ENCODE peak calls at places on chromosomes 11 and 22, in nine cellular contexts. One of them, this sample, is unnamed.
A peak's percentile ranks its signal among the peaks of the same experiment; 100 is the strongest.

GRCh38 chr11:64859542-64860414 is 15.3 kb upstream of the CDC42BPG start:
- DNase-seq in iris pigment epithelial cell: no peak
- DNase-seq in iPS-NIHi11: no peak
- DNase-seq in central memory CD4-positive, alpha-beta T cell: peak; percentile 81
- DNase-seq in GM03348: no peak
- DNase-seq in GM12865: peak; percentile 98
- DNase-seq in stimulated activated CD4-positive, alpha-beta T cell treated with anti-CD3 and anti-CD28 coated beads, Interleukin-2, amount 100 ng/mL, for 48 hours: no peak
- DNase-seq in HEK293T: no peak
- DNase-seq in naive thymus-derived CD4-positive, alpha-beta T cell: no peak
- DNase-seq in this sample: no peak

GRCh38 chr22:23269441-23270211 is 89.3 kb downstream of the BCR start:
- DNase-seq in GM03348: no peak
- DNase-seq in iris pigment epithelial cell: no peak
- DNase-seq in HEK293T: no peak
- DNase-seq in GM12865: peak; percentile 50
- DNase-seq in iPS-NIHi11: peak; percentile 72
- DNase-seq in stimulated activated CD4-positive, alpha-beta T cell treated with anti-CD3 and anti-CD28 coated beads, Interleukin-2, amount 100 ng/mL, for 48 hours: no peak
- DNase-seq in naive thymus-derived CD4-positive, alpha-beta T cell: no peak
- DNase-seq in central memory CD4-positive, alpha-beta T cell: no peak
- DNase-seq in this sample: no peak

GRCh38 chr11:34145847-34146381 is 40.5 kb downstream of the NAT10 start:
- DNase-seq in central memory CD4-positive, alpha-beta T cell: no peak
- DNase-seq in HEK293T: no peak
- DNase-seq in iris pigment epithelial cell: no peak
- DNase-seq in stimulated activated CD4-positive, alpha-beta T cell treated with anti-CD3 and anti-CD28 coated beads, Interleukin-2, amount 100 ng/mL, for 48 hours: no peak
- DNase-seq in naive thymus-derived CD4-positive, alpha-beta T cell: no peak
- DNase-seq in GM03348: no peak
- DNase-seq in GM12865: peak; percentile 52
- DNase-seq in iPS-NIHi11: no peak
- DNase-seq in this sample: no peak

GRCh38 chr11:124518900-124519541 is 24.4 kb downstream of the OR8B12 start:
- DNase-seq in stimulated activated CD4-positive, alpha-beta T cell treated with anti-CD3 and anti-CD28 coated beads, Interleukin-2, amount 100 ng/mL, for 48 hours: no peak
- DNase-seq in iPS-NIHi11: no peak
- DNase-seq in GM03348: no peak
- DNase-seq in naive thymus-derived CD4-positive, alpha-beta T cell: no peak
- DNase-seq in GM12865: peak; percentile 20
- DNase-seq in HEK293T: no peak
- DNase-seq in central memory CD4-positive, alpha-beta T cell: no peak
- DNase-seq in iris pigment epithelial cell: peak; percentile 44
- DNase-seq in this sample: no peak

GRCh38 chr11:8802263-8802662 is 108.7 kb upstream of the AKIP1 start:
- DNase-seq in naive thymus-derived CD4-positive, alpha-beta T cell: no peak
- DNase-seq in GM03348: no peak
- DNase-seq in stimulated activated CD4-positive, alpha-beta T cell treated with anti-CD3 and anti-CD28 coated beads, Interleukin-2, amount 100 ng/mL, for 48 hours: no peak
- DNase-seq in central memory CD4-positive, alpha-beta T cell: no peak
- DNase-seq in iris pigment epithelial cell: no peak
- DNase-seq in GM12865: no peak
- DNase-seq in iPS-NIHi11: no peak
- DNase-seq in HEK293T: no peak
- DNase-seq in this sample: no peak

GRCh38 chr11:133894956-133895549 is 49.7 kb upstream of the SPATA19 start:
- DNase-seq in HEK293T: no peak
- DNase-seq in naive thymus-derived CD4-positive, alpha-beta T cell: no peak
- DNase-seq in stimulated activated CD4-positive, alpha-beta T cell treated with anti-CD3 and anti-CD28 coated beads, Interleukin-2, amount 100 ng/mL, for 48 hours: no peak
- DNase-seq in GM03348: no peak
- DNase-seq in central memory CD4-positive, alpha-beta T cell: no peak
- DNase-seq in iPS-NIHi11: peak; percentile 60
- DNase-seq in iris pigment epithelial cell: no peak
- DNase-seq in GM12865: peak; percentile 45
- DNase-seq in this sample: no peak

GRCh38 chr11:20010106-20010860 is 150.0 kb downstream of the DBX1 start:
- DNase-seq in iPS-NIHi11: no peak
- DNase-seq in stimulated activated CD4-positive, alpha-beta T cell treated with anti-CD3 and anti-CD28 coated beads, Interleukin-2, amount 100 ng/mL, for 48 hours: no peak
- DNase-seq in iris pigment epithelial cell: no peak
- DNase-seq in GM03348: no peak
- DNase-seq in HEK293T: no peak
- DNase-seq in naive thymus-derived CD4-positive, alpha-beta T cell: no peak
- DNase-seq in GM12865: no peak
- DNase-seq in central memory CD4-positive, alpha-beta T cell: no peak
- DNase-seq in this sample: no peak

GRCh38 chr11:288328-289144 is at the start of gene PGGHG:
- DNase-seq in GM12865: peak; percentile 75
- DNase-seq in stimulated activated CD4-positive, alpha-beta T cell treated with anti-CD3 and anti-CD28 coated beads, Interleukin-2, amount 100 ng/mL, for 48 hours: no peak
- DNase-seq in GM03348: peak; percentile 97
- DNase-seq in naive thymus-derived CD4-positive, alpha-beta T cell: peak; percentile 49
- DNase-seq in HEK293T: peak; percentile 88
- DNase-seq in iPS-NIHi11: peak; percentile 95
- DNase-seq in iris pigment epithelial cell: no peak
- DNase-seq in central memory CD4-positive, alpha-beta T cell: no peak
- DNase-seq in this sample: peak; percentile 95

GRCh38 chr11:20599424-20600346 is at the start of gene SLC6A5:
- DNase-seq in HEK293T: peak; percentile 70
- DNase-seq in central memory CD4-positive, alpha-beta T cell: no peak
- DNase-seq in GM03348: peak; percentile 67
- DNase-seq in iris pigment epithelial cell: peak; percentile 34
- DNase-seq in stimulated activated CD4-positive, alpha-beta T cell treated with anti-CD3 and anti-CD28 coated beads, Interleukin-2, amount 100 ng/mL, for 48 hours: peak; percentile 28
- DNase-seq in GM12865: peak; percentile 21
- DNase-seq in naive thymus-derived CD4-positive, alpha-beta T cell: no peak
- DNase-seq in iPS-NIHi11: peak; percentile 86
- DNase-seq in this sample: peak; percentile 77

GRCh38 chr11:131284041-131284440 is 86.4 kb upstream of the NTM start:
- DNase-seq in stimulated activated CD4-positive, alpha-beta T cell treated with anti-CD3 and anti-CD28 coated beads, Interleukin-2, amount 100 ng/mL, for 48 hours: no peak
- DNase-seq in naive thymus-derived CD4-positive, alpha-beta T cell: no peak
- DNase-seq in iris pigment epithelial cell: no peak
- DNase-seq in HEK293T: no peak
- DNase-seq in iPS-NIHi11: no peak
- DNase-seq in GM03348: no peak
- DNase-seq in GM12865: no peak
- DNase-seq in central memory CD4-positive, alpha-beta T cell: no peak
- DNase-seq in this sample: no peak

GRCh38 chr11:72075109-72075508 is 5.2 kb downstream of the NUMA1 start:
- DNase-seq in HEK293T: no peak
- DNase-seq in central memory CD4-positive, alpha-beta T cell: no peak
- DNase-seq in iPS-NIHi11: no peak
- DNase-seq in GM03348: no peak
- DNase-seq in GM12865: peak; percentile 22
- DNase-seq in iris pigment epithelial cell: peak; percentile 21
- DNase-seq in stimulated activated CD4-positive, alpha-beta T cell treated with anti-CD3 and anti-CD28 coated beads, Interleukin-2, amount 100 ng/mL, for 48 hours: no peak
- DNase-seq in naive thymus-derived CD4-positive, alpha-beta T cell: no peak
- DNase-seq in this sample: no peak

GRCh38 chr22:17733484-17733883 is 40.8 kb downstream of the BID start:
- DNase-seq in naive thymus-derived CD4-positive, alpha-beta T cell: no peak
- DNase-seq in iris pigment epithelial cell: peak; percentile 20
- DNase-seq in stimulated activated CD4-positive, alpha-beta T cell treated with anti-CD3 and anti-CD28 coated beads, Interleukin-2, amount 100 ng/mL, for 48 hours: no peak
- DNase-seq in GM03348: no peak
- DNase-seq in GM12865: no peak
- DNase-seq in HEK293T: no peak
- DNase-seq in iPS-NIHi11: no peak
- DNase-seq in central memory CD4-positive, alpha-beta T cell: no peak
- DNase-seq in this sample: peak; percentile 62

GRCh38 chr22:43922123-43922522 is 1.5 kb upstream of the PNPLA3 start:
- DNase-seq in iPS-NIHi11: no peak
- DNase-seq in iris pigment epithelial cell: no peak
- DNase-seq in GM03348: no peak
- DNase-seq in stimulated activated CD4-positive, alpha-beta T cell treated with anti-CD3 and anti-CD28 coated beads, Interleukin-2, amount 100 ng/mL, for 48 hours: no peak
- DNase-seq in central memory CD4-positive, alpha-beta T cell: no peak
- DNase-seq in naive thymus-derived CD4-positive, alpha-beta T cell: no peak
- DNase-seq in HEK293T: no peak
- DNase-seq in GM12865: no peak
- DNase-seq in this sample: no peak

GRCh38 chr11:15006139-15006759 is 34.1 kb upstream of the CALCA start:
- DNase-seq in naive thymus-derived CD4-positive, alpha-beta T cell: no peak
- DNase-seq in iPS-NIHi11: peak; percentile 49
- DNase-seq in central memory CD4-positive, alpha-beta T cell: peak; percentile 32
- DNase-seq in stimulated activated CD4-positive, alpha-beta T cell treated with anti-CD3 and anti-CD28 coated beads, Interleukin-2, amount 100 ng/mL, for 48 hours: no peak
- DNase-seq in GM12865: peak; percentile 56
- DNase-seq in iris pigment epithelial cell: peak; percentile 65
- DNase-seq in GM03348: peak; percentile 15
- DNase-seq in HEK293T: peak; percentile 39
- DNase-seq in this sample: peak; percentile 15

GRCh38 chr22:44665115-44665514 is 36.9 kb upstream of the PRR5 start:
- DNase-seq in GM03348: no peak
- DNase-seq in naive thymus-derived CD4-positive, alpha-beta T cell: no peak
- DNase-seq in central memory CD4-positive, alpha-beta T cell: no peak
- DNase-seq in iPS-NIHi11: no peak
- DNase-seq in GM12865: no peak
- DNase-seq in HEK293T: no peak
- DNase-seq in stimulated activated CD4-positive, alpha-beta T cell treated with anti-CD3 and anti-CD28 coated beads, Interleukin-2, amount 100 ng/mL, for 48 hours: no peak
- DNase-seq in iris pigment epithelial cell: no peak
- DNase-seq in this sample: no peak

GRCh38 chr11:78432058-78432515 is 14.5 kb upstream of the GAB2 start:
- DNase-seq in GM03348: no peak
- DNase-seq in iris pigment epithelial cell: no peak
- DNase-seq in stimulated activated CD4-positive, alpha-beta T cell treated with anti-CD3 and anti-CD28 coated beads, Interleukin-2, amount 100 ng/mL, for 48 hours: no peak
- DNase-seq in naive thymus-derived CD4-positive, alpha-beta T cell: no peak
- DNase-seq in HEK293T: no peak
- DNase-seq in GM12865: no peak
- DNase-seq in iPS-NIHi11: no peak
- DNase-seq in central memory CD4-positive, alpha-beta T cell: no peak
- DNase-seq in this sample: no peak

GRCh38 chr11:73223998-73224730 is 6.1 kb downstream of the P2RY2 start:
- DNase-seq in iPS-NIHi11: no peak
- DNase-seq in naive thymus-derived CD4-positive, alpha-beta T cell: no peak
- DNase-seq in iris pigment epithelial cell: no peak
- DNase-seq in GM12865: no peak
- DNase-seq in HEK293T: no peak
- DNase-seq in GM03348: no peak
- DNase-seq in stimulated activated CD4-positive, alpha-beta T cell treated with anti-CD3 and anti-CD28 coated beads, Interleukin-2, amount 100 ng/mL, for 48 hours: no peak
- DNase-seq in central memory CD4-positive, alpha-beta T cell: no peak
- DNase-seq in this sample: no peak

This sample was measured in AG08396.